ENCODE peak calls at places on chromosome 2, in eight cellular contexts. T is RWPE1, H is fibroblast of villous mesenchyme, X is epithelial cell of esophagus, I is GM23338, U is AG04450, W is GM20000, G is foreskin keratinocyte. Y is an unnamed sample.

GRCh38 chr2:8317419-8317818 is 364.4 kb upstream of the ID2 start:
- DNase-seq in H (no peak), X (no peak), I (no peak), G (no peak), T (no peak), W (no peak), U (no peak), Y (no peak)

GRCh38 chr2:205925373-205926337 is 160.3 kb downstream of the INO80D start:
- DNase-seq in H (peak; percentile 65), U (no peak), W (peak; percentile 74), X (peak; percentile 65), G (no peak), T (peak; percentile 69), I (peak; percentile 86), Y (peak; percentile 91)

GRCh38 chr2:127275356-127275755 is 18.6 kb downstream of the ERCC3 start:
- DNase-seq in T (no peak), X (no peak), W (no peak), G (no peak), U (no peak), I (no peak), H (no peak), Y (no peak)

GRCh38 chr2:152600698-152601097 is 116.6 kb downstream of the PRPF40A start:
- DNase-seq in I (no peak), U (no peak), G (no peak), H (peak; percentile 81), W (no peak), T (no peak), X (no peak), Y (no peak)

GRCh38 chr2:16756831-16757644 is 91.4 kb upstream of the CYRIA start:
- DNase-seq in I (peak; percentile 83), H (peak; percentile 78), G (no peak), T (peak; percentile 70), X (peak; percentile 72), W (peak; percentile 74), U (peak; percentile 43), Y (peak; percentile 64)

GRCh38 chr2:127157651-127158460 is 50.9 kb upstream of the BIN1 start:
- DNase-seq in G (no peak), U (no peak), I (peak; percentile 89), X (no peak), W (no peak), H (peak; percentile 57), T (no peak), Y (no peak)

GRCh38 chr2:104900608-104901007 is 46.7 kb downstream of the POU3F3 start:
- DNase-seq in H (no peak), G (no peak), U (no peak), X (no peak), I (no peak), T (no peak), W (no peak), Y (no peak)

GRCh38 chr2:67260348-67261277 is 136.5 kb upstream of the ETAA1 start:
- DNase-seq in X (peak; percentile 72), I (no peak), U (peak; percentile 100), G (peak; percentile 54), H (peak; percentile 99), W (no peak), T (peak; percentile 21), Y (no peak)

GRCh38 chr2:41937464-41937861 is 110.4 kb upstream of the PKDCC start:
- DNase-seq in G (no peak), W (no peak), U (no peak), H (no peak), T (no peak), X (no peak), I (peak; percentile 80), Y (no peak)

GRCh38 chr2:96555146-96555610 is 18.6 kb downstream of the ARID5A start:
- DNase-seq in G (no peak), W (no peak), U (no peak), H (no peak), X (no peak), T (no peak), I (no peak), Y (no peak)
- TF ChIP-seq CTCF in G (no peak), W (no peak), U (no peak), H (no peak), X (no peak), T (no peak), I (no peak), Y (no peak)

DNA sequence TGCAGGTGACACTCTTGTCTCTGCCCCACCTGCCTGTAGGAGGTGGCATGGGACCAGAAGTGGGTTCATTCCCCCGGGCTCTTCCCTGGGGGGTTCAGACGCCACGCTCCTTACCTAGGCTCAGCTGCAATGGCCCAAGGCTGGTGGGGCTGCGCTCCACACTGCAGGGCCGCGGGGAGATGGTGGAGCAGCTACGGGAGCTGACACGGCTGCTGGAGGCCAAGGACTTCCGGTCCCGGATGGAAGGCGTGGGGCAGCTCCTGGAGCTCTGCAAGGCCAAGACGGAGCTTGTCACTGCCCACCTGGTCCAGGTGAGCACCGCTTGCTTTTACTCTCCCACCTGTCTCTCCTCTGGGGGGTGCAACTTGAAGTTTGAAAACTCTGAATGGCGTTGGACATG is 39.0 kb downstream of the PCARE start:
- DNase-seq in G (no peak), I (no peak), H (no peak), T (no peak), X (no peak), U (no peak), W (no peak), Y (no peak)
- TF ChIP-seq CTCF in G (no peak), I (peak; percentile 3), H (no peak), T (no peak), X (no peak), U (no peak), W (no peak), Y (no peak)

GRCh38 chr2:124027182-124027581 is 2.1 kb downstream of the CNTNAP5 start:
- DNase-seq in G (no peak), H (peak; percentile 37), I (peak; percentile 88), T (peak; percentile 40), U (no peak), X (peak; percentile 62), W (peak; percentile 67), Y (no peak)
- TF ChIP-seq CTCF in G (peak; percentile 75), H (peak; percentile 59), I (peak; percentile 65), T (peak; percentile 71), U (peak; percentile 48), X (peak; percentile 63), W (peak; percentile 38), Y (peak; percentile 45)

DNA sequence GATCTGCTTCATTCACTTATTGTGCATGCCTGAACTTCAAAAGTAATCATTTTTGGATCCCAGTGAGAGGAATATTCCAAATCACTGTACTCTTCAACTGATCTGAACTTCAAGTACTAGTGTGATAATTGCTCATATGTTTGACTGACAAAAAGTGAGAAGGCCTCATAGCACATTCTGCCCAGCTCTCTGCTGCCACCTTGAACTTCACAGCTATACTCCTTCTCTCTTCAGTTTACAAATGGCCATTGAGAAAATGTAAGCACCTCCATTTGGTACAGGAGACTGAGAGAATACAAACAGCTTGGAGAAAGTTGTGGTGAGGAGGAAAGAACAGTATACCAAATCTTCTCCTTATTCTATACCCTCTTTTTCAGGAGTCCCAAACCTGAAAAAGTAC is 946.0 kb upstream of the CHAC2 start:
- DNase-seq in I (peak; percentile 23), H (no peak), G (no peak), W (no peak), U (no peak), X (peak; percentile 26), T (no peak), Y (no peak)
- TF ChIP-seq CTCF in I (peak; percentile 51), H (no peak), G (peak; percentile 14), W (no peak), U (peak; percentile 36), X (peak; percentile 49), T (no peak), Y (no peak)

DNA sequence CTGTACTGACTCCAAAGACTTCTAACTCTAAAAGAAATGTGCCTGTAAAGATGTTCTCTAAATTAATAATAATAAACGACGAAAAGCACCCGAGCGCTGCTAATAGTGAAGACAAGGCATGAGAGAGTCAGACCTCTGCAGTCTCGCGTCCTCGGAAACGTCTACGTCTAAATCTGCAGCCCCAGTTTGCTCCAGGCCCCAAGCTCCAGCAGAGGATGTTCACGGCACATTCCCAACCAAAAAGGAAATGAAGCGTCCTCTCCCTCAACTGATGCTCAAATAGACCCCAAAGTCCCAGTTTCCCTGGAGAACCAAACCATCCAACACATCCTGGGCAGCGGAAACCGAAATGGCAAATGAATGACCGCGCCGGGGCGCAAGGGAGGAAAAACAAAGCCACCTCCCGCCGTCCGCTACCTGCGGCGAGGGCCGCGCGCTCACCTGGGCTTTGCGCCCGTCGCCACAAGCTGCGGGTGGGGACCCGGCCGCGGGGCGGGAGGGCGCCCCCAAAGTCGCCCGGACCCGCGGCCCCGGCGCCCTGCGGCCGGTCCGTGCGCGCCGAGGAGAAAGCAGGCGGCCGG is 47.1 kb upstream of the CCDC150 start:
- DNase-seq in U (no peak), X (peak; percentile 41), H (peak; percentile 53), I (peak; percentile 76), W (peak; percentile 52), G (peak; percentile 71), T (peak; percentile 19), Y (peak; percentile 68)
- TF ChIP-seq CTCF in U (peak; percentile 22), X (peak; percentile 7), H (peak; percentile 21), I (peak; percentile 14), W (no peak), G (peak; percentile 24), T (peak; percentile 53), Y (no peak)

DNA sequence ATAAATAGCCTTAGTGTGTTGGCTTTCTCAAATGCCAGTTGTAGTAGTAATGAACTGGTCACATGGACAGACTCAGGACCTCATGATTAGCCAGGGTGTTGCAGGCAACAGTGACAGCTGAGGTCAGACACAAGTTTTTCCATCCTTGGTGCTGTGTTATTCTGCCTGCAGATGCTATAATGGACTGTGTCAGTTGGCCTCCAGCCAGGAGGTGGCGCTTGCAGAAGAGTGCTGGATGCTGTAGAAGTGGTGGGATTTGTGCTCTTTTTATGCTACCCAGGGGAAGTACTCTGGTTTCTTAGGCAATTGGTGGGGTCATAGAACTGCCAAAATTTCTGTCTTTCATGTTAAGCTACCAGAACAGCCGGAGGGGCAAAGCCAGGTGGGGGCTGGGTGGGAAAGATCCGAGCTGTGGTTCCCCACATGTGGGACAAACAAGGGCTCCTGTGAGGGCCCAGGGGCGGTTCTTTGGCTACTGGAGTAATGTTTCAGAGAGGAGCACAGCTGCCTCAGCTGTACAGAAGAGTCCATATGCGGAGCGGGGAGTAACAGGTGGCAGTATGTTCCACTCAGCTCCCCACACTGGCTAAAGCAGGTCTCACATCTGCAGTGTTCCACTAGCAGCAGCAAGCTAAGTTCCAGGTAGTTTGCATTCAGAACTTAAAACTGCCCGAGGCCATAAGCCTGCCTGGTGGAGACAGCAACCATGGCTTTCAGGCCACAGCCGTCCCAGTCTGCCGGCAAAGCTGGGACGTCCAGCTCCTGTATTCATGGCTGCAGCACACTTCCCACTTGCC is 104.4 kb downstream of the GULP1 start:
- DNase-seq in H (no peak), U (no peak), G (no peak), T (no peak), X (no peak), W (no peak), I (peak; percentile 55), Y (no peak)
- TF ChIP-seq CTCF in H (no peak), U (no peak), G (no peak), T (no peak), X (no peak), W (no peak), I (peak; percentile 69), Y (no peak)

Y was measured in mesothelial cell of epicardium.